ENCODE peak calls at places on chromosomes 12 and 14, in ten cellular contexts. F, U, K, N, I, Z, D, E, Q and J are unnamed samples.

GRCh38 chr12:120890963-120891362 is 13.2 kb downstream of the SPPL3 start:
- DNase-seq in F (no peak), U (no peak), K (no peak), N (no peak), I (no peak), Z (no peak), D (no peak), E (no peak), Q (no peak), J (no peak)

GRCh38 chr12:120835657-120836056 is 68.5 kb downstream of the SPPL3 start:
- DNase-seq in F (peak), U (no peak), K (peak), N (no peak), I (no peak), Z (no peak), D (no peak), E (no peak), Q (no peak), J (no peak)

GRCh38 chr14:101897326-101897725 is 67.0 kb upstream of the DYNC1H1 start:
- DNase-seq in F (no peak), U (no peak), K (no peak), N (no peak), I (no peak), Z (no peak), D (no peak), E (no peak), Q (no peak), J (no peak)

GRCh38 chr14:69049675-69050074 is 70.6 kb upstream of the ACTN1 start:
- DNase-seq in F (peak), U (no peak), K (peak), N (no peak), I (peak), Z (no peak), D (no peak), E (peak), Q (peak), J (no peak)

GRCh38 chr14:103105580-103106168 is 11.1 kb downstream of the EXOC3L4 start:
- DNase-seq in F (no peak), U (no peak), K (no peak), N (peak), I (no peak), Z (no peak), D (no peak), E (no peak), Q (no peak), J (no peak)

GRCh38 chr12:27808831-27809230 is 28.8 kb upstream of the MANSC4 start:
- DNase-seq in F (no peak), U (peak), K (no peak), N (no peak), I (no peak), Z (no peak), D (no peak), E (no peak), Q (no peak), J (no peak)

GRCh38 chr12:54997914-54998507 is 13.4 kb upstream of the TESPA1 start:
- DNase-seq in F (no peak), U (no peak), K (no peak), N (no peak), I (no peak), Z (no peak), D (no peak), E (no peak), Q (no peak), J (no peak)

GRCh38 chr12:19220861-19221466 is 91.4 kb downstream of the PLEKHA5 start:
- DNase-seq in F (peak), U (no peak), K (peak), N (no peak), I (no peak), Z (no peak), D (no peak), E (peak), Q (no peak), J (peak)

GRCh38 chr14:74634964-74635363 is 22.9 kb upstream of the LTBP2 start:
- DNase-seq in F (no peak), U (no peak), K (no peak), N (no peak), I (no peak), Z (no peak), D (no peak), E (no peak), Q (no peak), J (no peak)

GRCh38 chr14:101249676-101250036 is 311.6 kb upstream of the DIO3 start:
- DNase-seq in F (no peak), U (no peak), K (no peak), N (no peak), I (no peak), Z (no peak), D (no peak), E (no peak), Q (peak), J (no peak)

GRCh38 chr14:22555573-22556011 is 33.4 kb downstream of the DAD1 start:
- DNase-seq in F (peak), U (no peak), K (peak), N (peak), I (no peak), Z (no peak), D (no peak), E (peak), Q (no peak), J (peak)

GRCh38 chr14:68819260-68819691 is 26.4 kb upstream of the ZFP36L1 start:
- DNase-seq in F (peak), U (no peak), K (peak), N (peak), I (no peak), Z (no peak), D (no peak), E (peak), Q (peak), J (peak)

GRCh38 chr12:81010641-81011040 is 67.2 kb upstream of the ACSS3 start:
- DNase-seq in F (no peak), U (no peak), K (peak), N (no peak), I (no peak), Z (no peak), D (no peak), E (no peak), Q (no peak), J (no peak)

GRCh38 chr12:87157791-87158190 is 871.4 kb downstream of the C12orf50 start:
- DNase-seq in F (peak), U (no peak), K (peak), N (no peak), I (peak), Z (no peak), D (no peak), E (peak), Q (no peak), J (peak)

GRCh38 chr12:121872546-121873223 is 14.0 kb upstream of the HPD start:
- DNase-seq in F (peak), U (peak), K (peak), N (no peak), I (peak), Z (no peak), D (peak), E (peak), Q (peak), J (peak)

GRCh38 chr14:99602788-99603415 is 1.1 kb downstream of the CCDC85C start:
- DNase-seq in F (no peak), U (no peak), K (no peak), N (no peak), I (no peak), Z (no peak), D (no peak), E (no peak), Q (no peak), J (no peak)

GRCh38 chr14:50233335-50234250 is 2.2 kb upstream of the SOS2 start:
- DNase-seq in F (no peak), U (no peak), K (no peak), N (peak), I (no peak), Z (no peak), D (no peak), E (no peak), Q (no peak), J (no peak)

GRCh38 chr12:112190626-112191025 is 65.3 kb downstream of the TRAFD1 start:
- DNase-seq in F (no peak), U (peak), K (no peak), N (no peak), I (no peak), Z (no peak), D (no peak), E (no peak), Q (no peak), J (peak)

GRCh38 chr12:120104924-120105323 is 11.6 kb downstream of the RAB35 start:
- DNase-seq in F (no peak), U (no peak), K (no peak), N (no peak), I (no peak), Z (no peak), D (no peak), E (no peak), Q (no peak), J (no peak)

GRCh38 chr14:68719634-68720384 is 73.1 kb downstream of the ZFP36L1 start:
- DNase-seq in F (no peak), U (no peak), K (no peak), N (no peak), I (no peak), Z (no peak), D (no peak), E (no peak), Q (no peak), J (no peak)

GRCh38 chr12:127830730-127831129 is 436.2 kb upstream of the TMEM132C start:
- DNase-seq in F (no peak), U (no peak), K (no peak), N (no peak), I (no peak), Z (no peak), D (no peak), E (no peak), Q (no peak), J (no peak)

GRCh38 chr12:126534495-126534894 is 1469.3 kb downstream of the AACS start:
- DNase-seq in F (no peak), U (no peak), K (peak), N (no peak), I (no peak), Z (no peak), D (no peak), E (no peak), Q (no peak), J (no peak)

GRCh38 chr12:40921563-40922163 is 229.4 kb downstream of the CNTN1 start:
- DNase-seq in F (no peak), U (no peak), K (peak), N (no peak), I (no peak), Z (no peak), D (no peak), E (peak), Q (no peak), J (no peak)

GRCh38 chr14:65472189-65472588 is 59.7 kb downstream of the FUT8 start:
- DNase-seq in F (no peak), U (no peak), K (no peak), N (no peak), I (no peak), Z (no peak), D (no peak), E (no peak), Q (no peak), J (no peak)

GRCh38 chr12:132600048-132601032 is 10.0 kb downstream of the LRCOL1 start:
- DNase-seq in F (peak), U (peak), K (peak), N (peak), I (no peak), Z (peak), D (peak), E (peak), Q (peak), J (peak)

GRCh38 chr12:77842430-77842829 is 11.7 kb downstream of the NAV3 start:
- DNase-seq in F (peak), U (no peak), K (peak), N (no peak), I (no peak), Z (no peak), D (no peak), E (no peak), Q (no peak), J (peak)

GRCh38 chr14:99910337-99911268 is 117.4 kb downstream of the EML1 start:
- DNase-seq in F (peak), U (no peak), K (peak), N (no peak), I (peak), Z (no peak), D (no peak), E (peak), Q (no peak), J (peak)

GRCh38 chr14:50603565-50603964 is 43.6 kb downstream of the ATL1 start:
- DNase-seq in F (peak), U (no peak), K (peak), N (no peak), I (no peak), Z (no peak), D (no peak), E (peak), Q (no peak), J (no peak)

GRCh38 chr14:104290058-104290667 is 151.8 kb downstream of the KIF26A start:
- DNase-seq in F (no peak), U (peak), K (no peak), N (no peak), I (no peak), Z (no peak), D (no peak), E (no peak), Q (no peak), J (no peak)

GRCh38 chr14:64074961-64075619 is 219.1 kb downstream of the ESR2 start:
- DNase-seq in F (peak), U (no peak), K (peak), N (no peak), I (no peak), Z (no peak), D (no peak), E (peak), Q (no peak), J (peak)

GRCh38 chr14:101185946-101186345 is 282.4 kb upstream of the RTL1 start:
- DNase-seq in F (no peak), U (no peak), K (no peak), N (no peak), I (no peak), Z (no peak), D (no peak), E (no peak), Q (no peak), J (no peak)

GRCh38 chr12:92439397-92439779 is 263.4 kb upstream of the PLEKHG7 start:
- DNase-seq in F (peak), U (no peak), K (peak), N (no peak), I (peak), Z (no peak), D (no peak), E (peak), Q (peak), J (peak)

GRCh38 chr14:31243860-31244259 is 36.3 kb upstream of the HECTD1 start:
- DNase-seq in F (no peak), U (no peak), K (no peak), N (peak), I (no peak), Z (no peak), D (no peak), E (no peak), Q (peak), J (peak)

GRCh38 chr12:68319988-68320623 is 12.1 kb downstream of the MDM1 start:
- DNase-seq in F (peak), U (no peak), K (peak), N (no peak), I (no peak), Z (no peak), D (no peak), E (peak), Q (peak), J (no peak)

GRCh38 chr12:55642275-55643068 is 5.8 kb downstream of the OR10P1 start:
- DNase-seq in F (no peak), U (no peak), K (no peak), N (peak), I (no peak), Z (no peak), D (no peak), E (no peak), Q (no peak), J (no peak)

GRCh38 chr12:67772276-67773169 is 124.0 kb downstream of the DYRK2 start:
- DNase-seq in F (peak), U (no peak), K (peak), N (no peak), I (no peak), Z (peak), D (no peak), E (peak), Q (no peak), J (no peak)

GRCh38 chr14:67429651-67430205 is 17.8 kb upstream of the PLEK2 start:
- DNase-seq in F (no peak), U (no peak), K (peak), N (no peak), I (no peak), Z (no peak), D (no peak), E (no peak), Q (no peak), J (no peak)

GRCh38 chr12:70005864-70006618 is 181.0 kb downstream of the MYRFL start:
- DNase-seq in F (no peak), U (no peak), K (no peak), N (no peak), I (no peak), Z (no peak), D (no peak), E (no peak), Q (no peak), J (no peak)

DNA sequence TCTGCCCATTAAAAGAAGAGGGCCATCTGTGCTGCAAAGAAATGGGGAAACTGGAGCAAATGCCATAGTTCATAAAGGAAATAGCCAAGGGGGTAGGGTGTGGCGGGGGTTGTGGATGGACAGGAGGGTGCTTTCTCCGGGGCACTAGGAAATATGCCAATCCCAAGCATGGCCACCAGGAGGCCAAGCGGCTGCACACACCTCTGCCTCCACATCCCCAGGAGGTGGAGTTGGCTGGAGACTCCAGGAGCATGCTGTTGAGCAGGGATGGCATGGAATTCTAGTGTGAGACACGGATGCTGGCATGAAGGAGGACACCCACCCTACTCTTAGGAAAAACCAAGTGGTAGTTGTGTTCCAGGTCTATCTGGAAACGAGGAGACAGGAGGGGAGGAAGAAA is 25.2 kb downstream of the NID2 start:
- DNase-seq in F (no peak), U (peak), K (peak), N (peak), I (no peak), Z (peak), D (no peak), E (peak), Q (no peak), J (no peak)
- TF ChIP-seq CTCF in F (peak), U (peak), K (peak), N (peak), I (peak), Z (peak), D (peak), E (peak), Q (peak), J (peak)

GRCh38 chr12:14384783-14385638 is 19.5 kb downstream of the ATF7IP start:
- DNase-seq in F (peak), U (peak), K (peak), N (peak), I (peak), Z (peak), D (no peak), E (peak), Q (no peak), J (peak)
- TF ChIP-seq CTCF in F (no peak), U (no peak), K (no peak), N (no peak), I (no peak), Z (no peak), D (no peak), E (no peak), Q (no peak), J (no peak)

DNA sequence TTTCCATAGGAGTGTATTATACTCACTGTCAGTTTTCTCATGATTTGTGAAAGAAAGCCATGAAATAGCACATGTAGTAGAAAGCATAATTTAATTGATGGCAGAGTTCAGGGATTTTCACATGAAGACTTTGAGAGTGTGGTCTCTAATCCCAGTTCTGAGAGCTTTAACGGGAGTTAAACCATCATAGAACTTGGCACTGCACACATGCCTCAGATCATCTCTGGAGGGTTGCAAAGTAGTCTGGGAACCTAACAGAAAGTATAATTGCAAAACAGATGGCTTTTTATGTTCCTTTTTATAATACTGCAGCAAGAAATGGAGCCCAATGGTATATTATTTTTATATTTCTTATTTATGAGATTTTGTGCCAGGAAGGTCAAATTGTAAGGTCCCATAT is 78.0 kb downstream of the BHLHE41 start:
- DNase-seq in F (no peak), U (no peak), K (no peak), N (no peak), I (no peak), Z (no peak), D (no peak), E (no peak), Q (no peak), J (no peak)
- TF ChIP-seq CTCF in F (no peak), U (no peak), K (no peak), N (no peak), I (no peak), Z (no peak), D (no peak), E (no peak), Q (no peak), J (no peak)

DNA sequence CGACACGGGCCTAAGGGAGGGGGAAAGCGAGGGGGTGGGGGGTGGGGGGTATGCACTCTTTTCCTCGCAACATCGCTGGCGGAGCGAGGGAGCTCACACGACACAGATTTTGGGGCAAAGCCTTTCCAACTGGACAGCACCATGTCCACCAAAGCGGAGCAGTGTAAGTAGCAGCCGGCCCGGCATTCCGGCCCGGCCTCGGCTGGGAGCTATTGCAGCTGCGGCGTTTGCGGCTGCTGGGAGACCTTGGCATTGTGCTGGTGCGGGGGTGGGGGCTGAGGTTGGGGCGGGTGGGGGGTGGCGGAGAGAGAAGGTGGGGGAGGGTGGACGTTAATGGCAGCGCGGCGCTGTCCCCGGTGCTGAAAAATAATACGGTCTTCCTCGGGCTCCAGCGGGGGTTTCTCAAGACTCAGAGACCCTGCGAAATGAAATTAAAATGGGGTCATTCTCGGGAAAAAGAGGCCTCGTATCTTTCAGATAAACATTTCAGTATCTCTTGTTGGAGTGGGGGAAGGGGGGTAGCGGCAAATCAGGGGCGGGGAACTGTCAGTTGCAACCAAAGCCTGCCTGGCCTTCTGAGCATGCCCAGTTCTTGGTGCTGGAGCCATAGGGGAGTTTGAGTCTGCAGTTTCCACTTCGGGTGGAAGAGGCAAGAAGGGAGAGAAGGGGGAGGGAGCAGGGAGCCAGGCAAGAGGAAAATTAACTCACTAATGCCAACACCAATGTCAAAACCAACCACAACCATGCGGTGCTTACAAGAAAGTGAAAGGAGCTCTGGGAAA is at the start of gene UNC79:
- DNase-seq in F (peak), U (peak), K (peak), N (peak), I (no peak), Z (peak), D (no peak), E (no peak), Q (no peak), J (no peak)
- TF ChIP-seq CTCF in F (no peak), U (no peak), K (no peak), N (no peak), I (no peak), Z (no peak), D (no peak), E (no peak), Q (no peak), J (no peak)

GRCh38 chr14:56878766-56879165 is 68.5 kb upstream of the OTX2 start:
- DNase-seq in F (no peak), U (no peak), K (no peak), N (no peak), I (no peak), Z (no peak), D (no peak), E (no peak), Q (no peak), J (no peak)

GRCh38 chr14:56868660-56869059 is 58.4 kb upstream of the OTX2 start:
- DNase-seq in F (no peak), U (no peak), K (no peak), N (no peak), I (no peak), Z (no peak), D (no peak), E (no peak), Q (no peak), J (no peak)

GRCh38 chr14:56870336-56870735 is 60.1 kb upstream of the OTX2 start:
- DNase-seq in F (no peak), U (no peak), K (no peak), N (no peak), I (no peak), Z (no peak), D (no peak), E (no peak), Q (no peak), J (no peak)

GRCh38 chr14:56875104-56875675 is 64.9 kb upstream of the OTX2 start:
- DNase-seq in F (no peak), U (no peak), K (no peak), N (no peak), I (no peak), Z (no peak), D (no peak), E (no peak), Q (no peak), J (no peak)

GRCh38 chr14:56874375-56874774 is 64.1 kb upstream of the OTX2 start:
- DNase-seq in F (no peak), U (peak), K (no peak), N (peak), I (no peak), Z (peak), D (no peak), E (no peak), Q (no peak), J (peak)
- TF ChIP-seq CTCF in F (no peak), U (peak), K (no peak), N (no peak), I (no peak), Z (peak), D (no peak), E (peak), Q (peak), J (peak)

GRCh38 chr12:4951601-4952000 is 41.9 kb downstream of the KCNA1 start:
- DNase-seq in F (no peak), U (no peak), K (no peak), N (no peak), I (no peak), Z (no peak), D (no peak), E (no peak), Q (no peak), J (no peak)
- TF ChIP-seq CTCF in F (no peak), U (no peak), K (no peak), N (no peak), I (no peak), Z (no peak), D (no peak), E (no peak), Q (no peak), J (no peak)